ENCODE peak calls at places on chromosomes 4 and X, in nine cellular contexts. X is ovary, F is A549, E is IMR-90, W is adrenal gland, A is body of pancreas, S is Peyer's patch, C is heart left ventricle, V is suprapubic skin. D is an unnamed sample.

GRCh38 chrX:85111347-85111746 is 107.7 kb downstream of the APOOL start:
- DNase-seq in X (no peak), F (no peak), E (peak; percentile 5), W (no peak), A (no peak), S (no peak), C (no peak), V (no peak), D (no peak)

GRCh38 chrX:76279007-76279406 is 106.1 kb downstream of the PBDC1 start:
- DNase-seq in X (peak; percentile 33), F (peak; percentile 58), E (peak; percentile 47), W (peak; percentile 39), A (peak; percentile 50), S (peak; percentile 25), C (no peak), V (no peak), D (no peak)

GRCh38 chr4:75637176-75637575 is 6.8 kb upstream of the CDKL2 start:
- DNase-seq in X (no peak), F (no peak), E (peak; percentile 59), W (no peak), A (no peak), S (no peak), C (no peak), V (no peak), D (no peak)

GRCh38 chr4:6620891-6621555 is 19.5 kb upstream of the MRFAP1 start:
- DNase-seq in X (no peak), F (no peak), E (no peak), W (no peak), A (no peak), S (no peak), C (no peak), V (no peak), D (no peak)

GRCh38 chr4:8176547-8177399 is 18.2 kb upstream of the ABLIM2 start:
- DNase-seq in X (no peak), F (peak; percentile 60), E (peak; percentile 52), W (peak; percentile 64), A (peak; percentile 54), S (no peak), C (peak; percentile 74), V (no peak), D (peak; percentile 66)

GRCh38 chr4:177275999-177276398 is 33.7 kb upstream of the NEIL3 start:
- DNase-seq in X (no peak), F (no peak), E (no peak), W (no peak), A (no peak), S (no peak), C (no peak), V (no peak), D (no peak)

GRCh38 chrX:14864626-14865025 is 8.2 kb downstream of the FANCB start:
- DNase-seq in X (no peak), F (no peak), E (peak; percentile 76), W (no peak), A (no peak), S (no peak), C (no peak), V (no peak), D (no peak)

GRCh38 chr4:139912423-139912822 is 241.6 kb downstream of the MAML3 start:
- DNase-seq in X (no peak), F (no peak), E (peak; percentile 50), W (no peak), A (no peak), S (no peak), C (no peak), V (no peak), D (no peak)

GRCh38 chr4:39932776-39933402 is 44.8 kb downstream of the PDS5A start:
- DNase-seq in X (no peak), F (no peak), E (no peak), W (no peak), A (no peak), S (no peak), C (no peak), V (no peak), D (no peak)

GRCh38 chrX:68807818-68808217 is 21.0 kb upstream of the EFNB1 start:
- DNase-seq in X (no peak), F (peak; percentile 48), E (no peak), W (no peak), A (peak; percentile 27), S (no peak), C (no peak), V (no peak), D (no peak)

GRCh38 chrX:51614353-51614752 is 4.4 kb downstream of the CENPVL3 start:
- DNase-seq in X (no peak), F (peak; percentile 35), E (peak; percentile 59), W (no peak), A (no peak), S (no peak), C (no peak), V (no peak), D (no peak)

GRCh38 chrX:41789374-41789773 is 65.4 kb downstream of the GPR82 start:
- DNase-seq in X (no peak), F (no peak), E (no peak), W (no peak), A (no peak), S (no peak), C (no peak), V (no peak), D (no peak)

GRCh38 chr4:86092684-86093083 is 267.2 kb downstream of the MAPK10 start:
- DNase-seq in X (no peak), F (peak; percentile 63), E (peak; percentile 81), W (no peak), A (no peak), S (no peak), C (no peak), V (no peak), D (no peak)

GRCh38 chr4:79163981-79164490 is 161.8 kb downstream of the NAA11 start:
- DNase-seq in X (no peak), F (no peak), E (no peak), W (no peak), A (no peak), S (no peak), C (no peak), V (no peak), D (no peak)

GRCh38 chrX:54807524-54808108 is at the start of gene MAGED2:
- DNase-seq in X (peak; percentile 57), F (no peak), E (peak; percentile 16), W (no peak), A (peak; percentile 14), S (peak; percentile 21), C (no peak), V (no peak), D (no peak)

GRCh38 chrX:23884427-23885024 is 23.2 kb downstream of the APOO start:
- DNase-seq in X (no peak), F (peak; percentile 79), E (peak; percentile 50), W (no peak), A (no peak), S (no peak), C (no peak), V (no peak), D (no peak)

GRCh38 chrX:4572652-4573051 is 859.2 kb upstream of the PRKX start:
- DNase-seq in X (no peak), F (no peak), E (no peak), W (no peak), A (no peak), S (no peak), C (no peak), V (no peak), D (no peak)

GRCh38 chr4:156111706-156112105 is 158.0 kb upstream of the CTSO start:
- DNase-seq in X (no peak), F (no peak), E (no peak), W (no peak), A (no peak), S (no peak), C (no peak), V (no peak), D (no peak)
- H3K27ac ChIP-seq in X (no peak overlapping the region), F (no peak overlapping the region), E (no peak overlapping the region), W (no peak overlapping the region), A (no peak overlapping the region), S (no peak overlapping the region), C (peak overlapping the region; percentile 17), V (no peak overlapping the region), D (no peak overlapping the region)

GRCh38 chr4:11426716-11427115 is 2.0 kb downstream of the HS3ST1 start:
- DNase-seq in X (no peak), F (no peak), E (no peak), W (no peak), A (no peak), S (no peak), C (no peak), V (no peak), D (no peak)

GRCh38 chr4:11426003-11426402 is 2.7 kb downstream of the HS3ST1 start:
- DNase-seq in X (no peak), F (no peak), E (no peak), W (no peak), A (no peak), S (no peak), C (no peak), V (no peak), D (no peak)

GRCh38 chr4:11424896-11425295 is 3.8 kb downstream of the HS3ST1 start:
- DNase-seq in X (no peak), F (no peak), E (no peak), W (no peak), A (no peak), S (no peak), C (no peak), V (no peak), D (no peak)

GRCh38 chr4:11423465-11423864 is 5.2 kb downstream of the HS3ST1 start:
- DNase-seq in X (peak; percentile 49), F (no peak), E (no peak), W (no peak), A (no peak), S (no peak), C (no peak), V (no peak), D (no peak)

GRCh38 chr4:11424000-11424399 is 4.7 kb downstream of the HS3ST1 start:
- DNase-seq in X (peak; percentile 66), F (peak; percentile 28), E (peak; percentile 4), W (no peak), A (no peak), S (peak; percentile 40), C (peak; percentile 58), V (no peak), D (no peak)
- TF ChIP-seq CTCF in X (peak; percentile 19), F (peak; percentile 29), E (no peak), W (no peak), A (no peak), S (peak; percentile 38), C (peak; percentile 37), V (no peak), D (no peak)

GRCh38 chr4:24701683-24702082 is 93.7 kb upstream of the SOD3 start:
- DNase-seq in X (no peak), F (no peak), E (no peak), W (no peak), A (no peak), S (no peak), C (no peak), V (no peak), D (no peak)
- TF ChIP-seq POLR2A in X (no peak), F (no peak), E (no peak), W (no peak), A (no peak), S (no peak), C (no peak), V (no peak), D (no peak)

DNA sequence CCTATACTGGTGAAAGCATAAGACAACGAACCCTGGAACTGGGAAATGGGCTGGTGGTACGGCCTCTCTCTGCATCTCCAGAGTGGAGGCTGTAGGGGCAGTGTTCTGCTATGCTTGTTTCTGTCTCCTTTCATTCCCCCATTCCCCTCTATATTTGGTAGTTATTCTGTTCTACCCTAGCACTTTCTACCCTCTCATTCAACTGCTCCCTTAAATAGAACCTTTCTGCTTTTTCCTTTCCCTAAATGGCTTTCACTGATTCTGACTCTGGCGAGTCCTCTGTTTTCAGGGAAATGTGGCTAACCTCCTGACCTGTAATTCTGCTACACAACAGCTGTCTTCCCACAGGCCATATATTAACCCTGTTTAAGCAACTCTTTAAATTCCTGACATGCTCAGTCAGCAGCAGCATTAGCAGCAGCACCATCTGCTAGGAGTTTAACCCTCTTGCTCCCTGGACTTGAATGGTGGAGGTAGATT is 94.2 kb downstream of the CXCL13 start:
- DNase-seq in X (no peak), F (peak; percentile 47), E (peak; percentile 93), W (no peak), A (no peak), S (no peak), C (no peak), V (no peak), D (no peak)
- H3K27ac ChIP-seq in X (no peak overlapping the region), F (peak overlapping the region; percentile 77), E (peak overlapping the region; percentile 74), W (no peak overlapping the region), A (no peak overlapping the region), S (no peak overlapping the region), C (no peak overlapping the region), V (no peak overlapping the region), D (no peak overlapping the region)

D was measured in right lobe of liver.